ENCODE peak calls at places on chromosomes 7 and 10, in five cellular contexts. One of them, this sample, is unnamed.

GRCh38 chr7:118771672-118772071 is 547.2 kb downstream of the ANKRD7 start:
- DNase-seq in CD8-positive, alpha-beta T cell: no peak
- DNase-seq in foreskin keratinocyte: no peak
- DNase-seq in neural crest cell: no peak
- DNase-seq in body of pancreas: no peak
- DNase-seq in this sample: no peak

GRCh38 chr7:139571651-139572050 is 48.2 kb downstream of the CLEC2L start:
- DNase-seq in CD8-positive, alpha-beta T cell: no peak
- DNase-seq in foreskin keratinocyte: no peak
- DNase-seq in neural crest cell: no peak
- DNase-seq in body of pancreas: no peak
- DNase-seq in this sample: peak; percentile 16

GRCh38 chr7:33495207-33495606 is 365.8 kb downstream of the BBS9 start:
- DNase-seq in CD8-positive, alpha-beta T cell: no peak
- DNase-seq in foreskin keratinocyte: no peak
- DNase-seq in neural crest cell: no peak
- DNase-seq in body of pancreas: no peak
- DNase-seq in this sample: no peak

GRCh38 chr10:132883391-132883881 is 58.9 kb downstream of the CFAP46 start:
- DNase-seq in CD8-positive, alpha-beta T cell: no peak
- DNase-seq in foreskin keratinocyte: no peak
- DNase-seq in neural crest cell: no peak
- DNase-seq in body of pancreas: no peak
- DNase-seq in this sample: peak; percentile 13

GRCh38 chr7:1708640-1709249 is 38.7 kb downstream of the ELFN1 start:
- DNase-seq in CD8-positive, alpha-beta T cell: no peak
- DNase-seq in foreskin keratinocyte: no peak
- DNase-seq in neural crest cell: no peak
- DNase-seq in body of pancreas: no peak
- DNase-seq in this sample: no peak

GRCh38 chr10:113104071-113104470 is 154.0 kb downstream of the TCF7L2 start:
- DNase-seq in CD8-positive, alpha-beta T cell: no peak
- DNase-seq in foreskin keratinocyte: no peak
- DNase-seq in neural crest cell: no peak
- DNase-seq in body of pancreas: no peak
- DNase-seq in this sample: no peak

GRCh38 chr7:89511900-89512299 is 642.4 kb upstream of the STEAP1 start:
- DNase-seq in CD8-positive, alpha-beta T cell: no peak
- DNase-seq in foreskin keratinocyte: no peak
- DNase-seq in neural crest cell: no peak
- DNase-seq in body of pancreas: no peak
- DNase-seq in this sample: no peak

GRCh38 chr7:147803151-147803550 is 787.4 kb upstream of the C7orf33 start:
- DNase-seq in CD8-positive, alpha-beta T cell: no peak
- DNase-seq in foreskin keratinocyte: peak; percentile 100
- DNase-seq in neural crest cell: no peak
- DNase-seq in body of pancreas: no peak
- DNase-seq in this sample: no peak

GRCh38 chr7:22204312-22204711 is 152.6 kb downstream of the RAPGEF5 start:
- DNase-seq in CD8-positive, alpha-beta T cell: no peak
- DNase-seq in foreskin keratinocyte: no peak
- DNase-seq in neural crest cell: no peak
- DNase-seq in body of pancreas: no peak
- DNase-seq in this sample: no peak

GRCh38 chr10:30391266-30391665 is 42.2 kb upstream of the MTPAP start:
- DNase-seq in CD8-positive, alpha-beta T cell: no peak
- DNase-seq in foreskin keratinocyte: no peak
- DNase-seq in neural crest cell: no peak
- DNase-seq in body of pancreas: no peak
- DNase-seq in this sample: no peak

GRCh38 chr10:19930936-19931859 is 115.0 kb downstream of the PLXDC2 start:
- DNase-seq in CD8-positive, alpha-beta T cell: no peak
- DNase-seq in foreskin keratinocyte: peak; percentile 80
- DNase-seq in neural crest cell: no peak
- DNase-seq in body of pancreas: peak; percentile 22
- DNase-seq in this sample: no peak

GRCh38 chr7:234712-235553 is 42.6 kb downstream of the FAM20C start:
- DNase-seq in CD8-positive, alpha-beta T cell: no peak
- DNase-seq in foreskin keratinocyte: peak; percentile 15
- DNase-seq in neural crest cell: no peak
- DNase-seq in body of pancreas: peak; percentile 74
- DNase-seq in this sample: no peak

GRCh38 chr10:1671366-1672000 is 65.8 kb downstream of the ADARB2 start:
- DNase-seq in CD8-positive, alpha-beta T cell: no peak
- DNase-seq in foreskin keratinocyte: no peak
- DNase-seq in neural crest cell: no peak
- DNase-seq in body of pancreas: no peak
- DNase-seq in this sample: no peak

GRCh38 chr7:79622781-79623180 is 169.3 kb upstream of the MAGI2 start:
- DNase-seq in CD8-positive, alpha-beta T cell: no peak
- DNase-seq in foreskin keratinocyte: no peak
- DNase-seq in neural crest cell: no peak
- DNase-seq in body of pancreas: no peak
- DNase-seq in this sample: no peak

GRCh38 chr10:127024655-127025054 is 119.4 kb downstream of the DOCK1 start:
- DNase-seq in CD8-positive, alpha-beta T cell: no peak
- DNase-seq in foreskin keratinocyte: no peak
- DNase-seq in neural crest cell: no peak
- DNase-seq in body of pancreas: no peak
- DNase-seq in this sample: no peak

GRCh38 chr10:72637398-72637857 is 11.5 kb upstream of the MICU1 start:
- DNase-seq in CD8-positive, alpha-beta T cell: no peak
- DNase-seq in foreskin keratinocyte: no peak
- DNase-seq in neural crest cell: no peak
- DNase-seq in body of pancreas: peak; percentile 63
- DNase-seq in this sample: no peak

GRCh38 chr7:156473476-156474240 is 166.9 kb upstream of the RNF32 start:
- DNase-seq in CD8-positive, alpha-beta T cell: peak; percentile 21
- DNase-seq in foreskin keratinocyte: no peak
- DNase-seq in neural crest cell: peak; percentile 26
- DNase-seq in body of pancreas: peak; percentile 42
- DNase-seq in this sample: no peak

GRCh38 chr7:128931965-128932861 is 5.5 kb upstream of the IRF5 start:
- DNase-seq in CD8-positive, alpha-beta T cell: no peak
- DNase-seq in foreskin keratinocyte: no peak
- DNase-seq in neural crest cell: no peak
- DNase-seq in body of pancreas: no peak
- DNase-seq in this sample: no peak

GRCh38 chr10:17238445-17239275 is 10.6 kb downstream of the VIM start:
- DNase-seq in CD8-positive, alpha-beta T cell: no peak
- DNase-seq in foreskin keratinocyte: no peak
- DNase-seq in neural crest cell: no peak
- DNase-seq in body of pancreas: peak; percentile 6
- DNase-seq in this sample: no peak

GRCh38 chr7:105596866-105597265 is 15.6 kb upstream of the EFCAB10 start:
- DNase-seq in CD8-positive, alpha-beta T cell: no peak
- DNase-seq in foreskin keratinocyte: no peak
- DNase-seq in neural crest cell: no peak
- DNase-seq in body of pancreas: no peak
- DNase-seq in this sample: no peak

GRCh38 chr10:13262433-13262832 is 28.3 kb upstream of the UCMA start:
- DNase-seq in CD8-positive, alpha-beta T cell: no peak
- DNase-seq in foreskin keratinocyte: no peak
- DNase-seq in neural crest cell: no peak
- DNase-seq in body of pancreas: no peak
- DNase-seq in this sample: no peak

GRCh38 chr7:157474685-157475084 is 137.9 kb downstream of the DNAJB6 start:
- DNase-seq in CD8-positive, alpha-beta T cell: no peak
- DNase-seq in foreskin keratinocyte: no peak
- DNase-seq in neural crest cell: no peak
- DNase-seq in body of pancreas: no peak
- DNase-seq in this sample: no peak

GRCh38 chr7:151798851-151799428 is 78.0 kb downstream of the PRKAG2 start:
- DNase-seq in CD8-positive, alpha-beta T cell: no peak
- DNase-seq in foreskin keratinocyte: no peak
- DNase-seq in neural crest cell: no peak
- DNase-seq in body of pancreas: no peak
- DNase-seq in this sample: no peak

GRCh38 chr10:30986027-30986672 is 45.5 kb downstream of the ZNF438 start:
- DNase-seq in CD8-positive, alpha-beta T cell: no peak
- DNase-seq in foreskin keratinocyte: peak; percentile 67
- DNase-seq in neural crest cell: no peak
- DNase-seq in body of pancreas: no peak
- DNase-seq in this sample: no peak

GRCh38 chr7:105651798-105652197 is 70.5 kb upstream of the EFCAB10 start:
- DNase-seq in CD8-positive, alpha-beta T cell: no peak
- DNase-seq in foreskin keratinocyte: no peak
- DNase-seq in neural crest cell: no peak
- DNase-seq in body of pancreas: no peak
- DNase-seq in this sample: no peak

GRCh38 chr10:81215498-81215897 is 659.5 kb upstream of the NRG3 start:
- DNase-seq in CD8-positive, alpha-beta T cell: no peak
- DNase-seq in foreskin keratinocyte: no peak
- DNase-seq in neural crest cell: no peak
- DNase-seq in body of pancreas: no peak
- DNase-seq in this sample: no peak

GRCh38 chr7:116809636-116810266 is 52.6 kb upstream of the CAPZA2 start:
- DNase-seq in CD8-positive, alpha-beta T cell: no peak
- DNase-seq in foreskin keratinocyte: no peak
- DNase-seq in neural crest cell: peak; percentile 17
- DNase-seq in body of pancreas: peak; percentile 57
- DNase-seq in this sample: no peak

GRCh38 chr7:76400248-76400647 is 9.2 kb downstream of the SSC4D start:
- DNase-seq in CD8-positive, alpha-beta T cell: no peak
- DNase-seq in foreskin keratinocyte: no peak
- DNase-seq in neural crest cell: no peak
- DNase-seq in body of pancreas: no peak
- DNase-seq in this sample: no peak

GRCh38 chr10:15015451-15015850 is 28.3 kb upstream of the OLAH start:
- DNase-seq in CD8-positive, alpha-beta T cell: no peak
- DNase-seq in foreskin keratinocyte: no peak
- DNase-seq in neural crest cell: no peak
- DNase-seq in body of pancreas: no peak
- DNase-seq in this sample: no peak

GRCh38 chr7:15508258-15508657 is 53.6 kb downstream of the AGMO start:
- DNase-seq in CD8-positive, alpha-beta T cell: no peak
- DNase-seq in foreskin keratinocyte: peak; percentile 8
- DNase-seq in neural crest cell: no peak
- DNase-seq in body of pancreas: no peak
- DNase-seq in this sample: no peak

GRCh38 chr7:69049341-69049740 is 548.9 kb upstream of the AUTS2 start:
- DNase-seq in CD8-positive, alpha-beta T cell: no peak
- DNase-seq in foreskin keratinocyte: no peak
- DNase-seq in neural crest cell: no peak
- DNase-seq in body of pancreas: no peak
- DNase-seq in this sample: no peak

GRCh38 chr10:97463363-97464132 is 17.6 kb downstream of the ZDHHC16 start:
- DNase-seq in CD8-positive, alpha-beta T cell: peak; percentile 32
- DNase-seq in foreskin keratinocyte: peak; percentile 57
- DNase-seq in neural crest cell: peak; percentile 53
- DNase-seq in body of pancreas: peak; percentile 78
- DNase-seq in this sample: peak; percentile 42

GRCh38 chr10:20369863-20370736 is 527.0 kb downstream of the NEBL start:
- DNase-seq in CD8-positive, alpha-beta T cell: no peak
- DNase-seq in foreskin keratinocyte: no peak
- DNase-seq in neural crest cell: no peak
- DNase-seq in body of pancreas: no peak
- DNase-seq in this sample: no peak

GRCh38 chr7:44969701-44970494 is 8.9 kb downstream of the MYO1G start:
- DNase-seq in CD8-positive, alpha-beta T cell: no peak
- DNase-seq in foreskin keratinocyte: no peak
- DNase-seq in neural crest cell: no peak
- DNase-seq in body of pancreas: no peak
- DNase-seq in this sample: no peak

GRCh38 chr7:44969049-44969700 is 9.6 kb downstream of the MYO1G start:
- DNase-seq in CD8-positive, alpha-beta T cell: no peak
- DNase-seq in foreskin keratinocyte: no peak
- DNase-seq in neural crest cell: no peak
- DNase-seq in body of pancreas: no peak
- DNase-seq in this sample: no peak

GRCh38 chr7:44966731-44967538 is 11.9 kb downstream of the MYO1G start:
- DNase-seq in CD8-positive, alpha-beta T cell: no peak
- DNase-seq in foreskin keratinocyte: no peak
- DNase-seq in neural crest cell: no peak
- DNase-seq in body of pancreas: no peak
- DNase-seq in this sample: no peak

GRCh38 chr7:44965937-44966730 is 12.7 kb downstream of the MYO1G start:
- DNase-seq in CD8-positive, alpha-beta T cell: no peak
- DNase-seq in foreskin keratinocyte: no peak
- DNase-seq in neural crest cell: no peak
- DNase-seq in body of pancreas: no peak
- DNase-seq in this sample: no peak

GRCh38 chr7:44967571-44968446 is 11.0 kb downstream of the MYO1G start:
- DNase-seq in CD8-positive, alpha-beta T cell: no peak
- DNase-seq in foreskin keratinocyte: no peak
- DNase-seq in neural crest cell: no peak
- DNase-seq in body of pancreas: no peak
- DNase-seq in this sample: no peak
- TF ChIP-seq CTCF in CD8-positive, alpha-beta T cell: no peak
- TF ChIP-seq CTCF in foreskin keratinocyte: peak; percentile 27
- TF ChIP-seq CTCF in neural crest cell: peak; percentile 24
- TF ChIP-seq CTCF in body of pancreas: peak; percentile 27
- TF ChIP-seq CTCF in this sample: no peak

GRCh38 chr7:98394377-98394836 is 6.5 kb downstream of the BAIAP2L1 start:
- DNase-seq in CD8-positive, alpha-beta T cell: no peak
- DNase-seq in foreskin keratinocyte: peak; percentile 33
- DNase-seq in neural crest cell: no peak
- DNase-seq in body of pancreas: no peak
- DNase-seq in this sample: no peak
- TF ChIP-seq CTCF in CD8-positive, alpha-beta T cell: no peak
- TF ChIP-seq CTCF in foreskin keratinocyte: no peak
- TF ChIP-seq CTCF in neural crest cell: no peak
- TF ChIP-seq CTCF in body of pancreas: no peak
- TF ChIP-seq CTCF in this sample: no peak

DNA sequence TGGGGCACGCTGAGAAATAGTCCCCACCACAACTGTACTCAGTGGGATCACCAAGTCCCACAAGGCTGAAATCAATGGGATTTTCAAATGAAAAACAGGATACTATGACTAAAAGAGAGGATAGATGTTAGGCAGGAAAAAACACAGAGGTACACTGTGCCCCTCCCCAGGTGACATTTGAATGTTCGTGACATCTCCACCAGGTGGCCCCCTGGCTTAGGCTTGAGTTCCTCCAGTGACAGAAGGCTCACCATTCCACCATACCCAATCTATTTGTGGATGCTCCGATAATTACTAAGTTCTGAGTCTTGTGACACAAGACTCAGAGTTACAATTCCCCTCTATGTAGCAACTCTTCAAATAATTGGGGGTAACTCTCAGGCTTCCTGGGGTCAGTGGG is 77.5 kb upstream of the KCNMA1 start:
- DNase-seq in CD8-positive, alpha-beta T cell: no peak
- DNase-seq in foreskin keratinocyte: no peak
- DNase-seq in neural crest cell: no peak
- DNase-seq in body of pancreas: no peak
- DNase-seq in this sample: no peak
- TF ChIP-seq CTCF in CD8-positive, alpha-beta T cell: no peak
- TF ChIP-seq CTCF in foreskin keratinocyte: peak; percentile 60
- TF ChIP-seq CTCF in neural crest cell: peak; percentile 33
- TF ChIP-seq CTCF in body of pancreas: no peak
- TF ChIP-seq CTCF in this sample: no peak

GRCh38 chr10:50788951-50789904 is 49.5 kb downstream of the ASAH2B start:
- DNase-seq in CD8-positive, alpha-beta T cell: no peak
- DNase-seq in foreskin keratinocyte: no peak
- DNase-seq in neural crest cell: no peak
- DNase-seq in body of pancreas: peak; percentile 45
- DNase-seq in this sample: no peak
- TF ChIP-seq CTCF in CD8-positive, alpha-beta T cell: no peak
- TF ChIP-seq CTCF in foreskin keratinocyte: peak; percentile 79
- TF ChIP-seq CTCF in neural crest cell: peak; percentile 40
- TF ChIP-seq CTCF in body of pancreas: peak; percentile 74
- TF ChIP-seq CTCF in this sample: no peak